ENCODE peak calls at places on chromosome 2, in six cellular contexts. B, M, R, I, Q and D are unnamed samples. For H3K27me3 and H3K4me1, the result is how much of the 10 kb centered on the place peaks cover.

GRCh38 chr2:164784376-164784775 is 57.2 kb downstream of the COBLL1 start:
- DNase-seq in B (no peak), M (peak), R (peak), I (no peak), Q (no peak), D (no peak)

GRCh38 chr2:212815453-212815852 is 276.9 kb upstream of the ERBB4 start:
- DNase-seq in B (no peak), M (no peak), R (no peak), I (peak), Q (no peak), D (no peak)

GRCh38 chr2:127066942-127067341 is 40.0 kb downstream of the BIN1 start:
- DNase-seq in B (no peak), M (peak), R (peak), I (no peak), Q (peak), D (peak)

GRCh38 chr2:163601377-163601776 is 134.4 kb downstream of the FIGN start:
- DNase-seq in B (no peak), M (no peak), R (no peak), I (no peak), Q (no peak), D (no peak)

GRCh38 chr2:230907361-230908093 is 17.5 kb downstream of the GPR55 start:
- DNase-seq in B (no peak), M (no peak), R (no peak), I (no peak), Q (no peak), D (no peak)

GRCh38 chr2:160367887-160368286 is 125.7 kb downstream of the RBMS1 start:
- DNase-seq in B (no peak), M (peak), R (no peak), I (no peak), Q (no peak), D (no peak)

GRCh38 chr2:226063704-226064390 is 664.3 kb downstream of the NYAP2 start:
- DNase-seq in B (no peak), M (peak), R (no peak), I (no peak), Q (no peak), D (no peak)

GRCh38 chr2:52264488-52264887 is 1232.6 kb upstream of the NRXN1 start:
- DNase-seq in B (no peak), M (no peak), R (no peak), I (no peak), Q (no peak), D (no peak)

GRCh38 chr2:32572030-32572429 is 55.8 kb upstream of the TTC27 start:
- DNase-seq in B (peak), M (no peak), R (no peak), I (no peak), Q (no peak), D (no peak)

GRCh38 chr2:9170458-9171130 is 36.0 kb upstream of the ASAP2 start:
- DNase-seq in B (no peak), M (no peak), R (no peak), I (no peak), Q (no peak), D (no peak)

GRCh38 chr2:205405194-205405593 is 277.1 kb upstream of the NRP2 start:
- DNase-seq in B (no peak), M (peak), R (no peak), I (no peak), Q (no peak), D (no peak)

GRCh38 chr2:9178905-9179571 is 27.6 kb upstream of the ASAP2 start:
- DNase-seq in B (peak), M (peak), R (peak), I (no peak), Q (no peak), D (no peak)

GRCh38 chr2:9002637-9003365 is 683 bp downstream of the MBOAT2 start:
- DNase-seq in B (no peak), M (peak), R (peak), I (peak), Q (no peak), D (no peak)

GRCh38 chr2:161171595-161171929 is 11.3 kb downstream of the TANK start:
- DNase-seq in B (no peak), M (peak), R (no peak), I (no peak), Q (no peak), D (no peak)

GRCh38 chr2:67840460-67841068 is 222.2 kb downstream of the C1D start:
- DNase-seq in B (peak), M (peak), R (peak), I (no peak), Q (no peak), D (peak)

GRCh38 chr2:187504312-187504921 is 49.8 kb downstream of the TFPI start:
- DNase-seq in B (no peak), M (no peak), R (no peak), I (no peak), Q (no peak), D (no peak)

GRCh38 chr2:86301010-86301409 is 36.4 kb downstream of the REEP1 start:
- DNase-seq in B (no peak), M (no peak), R (no peak), I (no peak), Q (no peak), D (no peak)

GRCh38 chr2:236728916-236729670 is 159.5 kb downstream of the ACKR3 start:
- DNase-seq in B (peak), M (no peak), R (no peak), I (no peak), Q (no peak), D (no peak)

GRCh38 chr2:240466579-240467148 is 31.2 kb downstream of the GPC1 start:
- DNase-seq in B (no peak), M (no peak), R (peak), I (no peak), Q (no peak), D (peak)

GRCh38 chr2:7057865-7058400 is 140.7 kb downstream of the RNF144A start:
- DNase-seq in B (no peak), M (no peak), R (no peak), I (peak), Q (no peak), D (no peak)

GRCh38 chr2:163210430-163210918 is 371.9 kb upstream of the KCNH7 start:
- DNase-seq in B (no peak), M (peak), R (no peak), I (no peak), Q (no peak), D (no peak)

GRCh38 chr2:54065411-54065810 is 50.0 kb upstream of the ACYP2 start:
- DNase-seq in B (no peak), M (peak), R (no peak), I (no peak), Q (no peak), D (no peak)

GRCh38 chr2:229610871-229611270 is 103.5 kb downstream of the DNER start:
- DNase-seq in B (no peak), M (no peak), R (no peak), I (no peak), Q (no peak), D (no peak)

GRCh38 chr2:70685771-70686171 is 82.2 kb downstream of the ADD2 start:
- DNase-seq in B (no peak), M (no peak), R (no peak), I (no peak), Q (no peak), D (no peak)

GRCh38 chr2:64654063-64654811 is 524 bp upstream of the SERTAD2 start:
- DNase-seq in B (peak), M (peak), R (peak), I (peak), Q (peak), D (peak)

GRCh38 chr2:137969418-137969765 is 5.1 kb downstream of the HNMT start:
- DNase-seq in B (no peak), M (peak), R (peak), I (no peak), Q (no peak), D (peak)

GRCh38 chr2:240451108-240451611 is 15.7 kb downstream of the GPC1 start:
- DNase-seq in B (no peak), M (no peak), R (no peak), I (no peak), Q (no peak), D (no peak)

GRCh38 chr2:85409719-85410583 is at the start of gene CAPG:
- DNase-seq in B (no peak), M (peak), R (no peak), I (peak), Q (no peak), D (peak)

GRCh38 chr2:74921236-74921736 is 37.2 kb upstream of the POLE4 start:
- DNase-seq in B (peak), M (no peak), R (no peak), I (no peak), Q (no peak), D (no peak)

GRCh38 chr2:18268400-18268799 is 292.1 kb downstream of the RDH14 start:
- DNase-seq in B (no peak), M (no peak), R (no peak), I (no peak), Q (no peak), D (no peak)

GRCh38 chr2:2647156-2647555 is 316.1 kb upstream of the MYT1L start:
- DNase-seq in B (no peak), M (no peak), R (no peak), I (no peak), Q (no peak), D (no peak)

GRCh38 chr2:46097714-46098480 is 199.3 kb upstream of the EPAS1 start:
- DNase-seq in B (peak), M (peak), R (peak), I (no peak), Q (no peak), D (peak)

GRCh38 chr2:145221032-145221431 is 701.1 kb upstream of the ZEB2 start:
- DNase-seq in B (no peak), M (no peak), R (no peak), I (no peak), Q (no peak), D (no peak)

GRCh38 chr2:24818721-24819167 is 25.5 kb downstream of the CENPO start:
- DNase-seq in B (no peak), M (peak), R (no peak), I (no peak), Q (no peak), D (no peak)

GRCh38 chr2:25700221-25700660 is 26.9 kb upstream of the DTNB start:
- DNase-seq in B (peak), M (peak), R (no peak), I (peak), Q (no peak), D (no peak)

GRCh38 chr2:20680744-20681143 is 13.8 kb downstream of the GDF7 start:
- DNase-seq in B (no peak), M (no peak), R (no peak), I (no peak), Q (no peak), D (no peak)

GRCh38 chr2:20684581-20685063 is 17.7 kb downstream of the GDF7 start:
- DNase-seq in B (peak), M (no peak), R (no peak), I (no peak), Q (no peak), D (no peak)

GRCh38 chr2:20677301-20678176 is 10.6 kb downstream of the GDF7 start:
- DNase-seq in B (no peak), M (no peak), R (no peak), I (no peak), Q (no peak), D (no peak)

GRCh38 chr2:20678751-20679150 is 11.8 kb downstream of the GDF7 start:
- DNase-seq in B (no peak), M (no peak), R (no peak), I (no peak), Q (no peak), D (no peak)

GRCh38 chr2:20682166-20682565 is 15.2 kb downstream of the GDF7 start:
- DNase-seq in B (peak), M (peak), R (no peak), I (no peak), Q (no peak), D (no peak)
- H3K27me3 ChIP-seq in B (under half), M (under half), R (under half), I (under half), Q (under half), D (under half)

DNA sequence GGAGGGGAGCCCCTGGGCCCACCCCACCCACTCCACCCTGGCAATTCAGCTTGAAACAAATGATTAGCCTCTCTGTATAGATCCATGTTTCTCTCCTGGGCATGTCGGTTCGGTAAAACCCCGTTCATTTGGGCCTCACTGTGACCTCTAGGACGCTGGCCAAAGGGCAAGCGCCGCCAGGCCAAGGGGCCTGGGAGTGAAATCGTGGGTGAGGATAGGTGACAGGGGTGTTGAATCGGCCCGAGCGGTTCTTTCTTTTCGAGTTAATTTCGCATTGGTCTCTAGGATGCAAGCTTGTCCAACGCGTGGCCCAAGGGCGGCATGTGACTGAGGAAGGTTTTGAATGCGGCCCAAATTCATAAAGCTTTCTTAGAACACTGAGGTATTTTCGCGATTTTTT is 9.9 kb upstream of the ARID5A start:
- DNase-seq in B (no peak), M (no peak), R (no peak), I (no peak), Q (no peak), D (no peak)
- H3K4me1 ChIP-seq in B (under half), M (under half), R (half or more), I (under half), Q (half or more), D (under half)

GRCh38 chr2:218970916-218971315 is 11.4 kb downstream of the CDK5R2 start:
- DNase-seq in B (no peak), M (no peak), R (no peak), I (no peak), Q (no peak), D (no peak)
- H3K27me3 ChIP-seq in B (under half), M (under half), R (under half), I (under half), Q (under half), D (under half)

DNA sequence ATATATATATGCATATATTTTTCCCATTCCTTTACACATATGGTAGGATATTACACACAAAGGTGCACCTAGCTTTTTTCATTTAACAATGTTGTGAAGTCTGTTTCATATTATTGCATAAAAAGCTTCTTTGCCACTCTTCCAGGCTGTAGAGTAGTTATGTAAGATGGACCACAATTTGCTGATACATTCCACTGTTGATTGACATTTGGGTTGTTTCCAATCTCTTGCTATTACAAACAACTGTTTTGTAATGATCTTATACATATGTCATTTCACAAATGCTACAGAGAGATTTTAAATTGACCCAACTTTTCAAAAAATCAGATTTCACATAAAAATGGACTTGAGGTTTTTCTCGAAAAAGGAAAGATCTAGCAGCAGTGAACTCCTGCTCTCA is 301.4 kb downstream of the CDCA7 start:
- DNase-seq in B (no peak), M (no peak), R (no peak), I (no peak), Q (no peak), D (no peak)
- H3K4me1 ChIP-seq in B (under half), M (under half), R (under half), I (under half), Q (under half), D (under half)

GRCh38 chr2:62812921-62813825 is 107.7 kb downstream of the EHBP1 start:
- DNase-seq in B (no peak), M (no peak), R (no peak), I (no peak), Q (no peak), D (no peak)

GRCh38 chr2:62811086-62811485 is 105.6 kb downstream of the EHBP1 start:
- DNase-seq in B (no peak), M (no peak), R (no peak), I (no peak), Q (no peak), D (no peak)

GRCh38 chr2:62817348-62817747 is 111.8 kb downstream of the EHBP1 start:
- DNase-seq in B (no peak), M (peak), R (no peak), I (no peak), Q (no peak), D (no peak)

GRCh38 chr2:62811972-62812371 is 106.5 kb downstream of the EHBP1 start:
- DNase-seq in B (no peak), M (no peak), R (no peak), I (no peak), Q (no peak), D (no peak)

DNA sequence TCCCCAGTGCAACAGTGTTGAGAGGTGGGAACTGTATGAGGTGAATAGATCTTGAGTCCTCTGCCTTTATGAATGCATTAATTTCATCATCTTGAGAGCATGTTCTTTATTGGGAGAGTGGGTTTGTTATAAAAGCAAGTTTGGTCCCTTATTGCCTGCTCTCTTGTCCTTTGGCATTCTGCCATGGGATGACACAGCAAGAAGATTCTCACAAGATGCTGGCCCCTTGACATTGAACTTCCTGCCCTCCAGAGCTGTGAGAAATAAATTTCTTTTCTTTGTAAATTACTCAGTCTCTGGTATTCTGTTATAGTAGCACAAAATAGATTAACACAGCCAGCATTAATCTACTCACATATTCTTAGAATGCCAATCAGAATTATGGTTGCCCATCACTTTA is 108.6 kb downstream of the EHBP1 start:
- DNase-seq in B (no peak), M (peak), R (peak), I (no peak), Q (no peak), D (no peak)
- H3K27me3 ChIP-seq in B (under half), M (under half), R (under half), I (under half), Q (under half), D (under half)

DNA sequence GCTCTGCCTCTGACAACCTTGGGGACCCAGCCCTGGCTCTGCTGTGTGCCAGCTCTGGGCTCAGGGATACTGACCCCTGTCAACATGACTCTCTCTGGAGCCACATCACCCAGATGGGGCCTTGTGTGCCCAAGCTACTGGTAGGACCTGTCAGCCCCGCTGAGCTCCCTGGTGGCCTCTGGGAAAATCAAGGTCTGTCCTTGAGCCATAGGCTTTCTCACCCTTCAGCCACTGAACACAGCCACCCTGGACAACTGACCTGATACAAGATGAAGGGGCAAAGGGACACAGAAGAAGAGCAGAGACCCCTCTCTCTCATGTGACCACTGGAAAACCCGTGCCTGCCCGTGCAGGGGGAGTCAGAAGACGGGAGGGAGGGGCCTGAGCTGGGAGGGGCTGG is 7.8 kb downstream of the CCDC74A start:
- DNase-seq in B (no peak), M (no peak), R (no peak), I (no peak), Q (no peak), D (peak)
- H3K4me1 ChIP-seq in B (under half), M (under half), R (under half), I (under half), Q (under half), D (under half)

GRCh38 chr2:242038928-242039341 is 169.4 kb downstream of the RTP5 start:
- DNase-seq in B (no peak), M (no peak), R (no peak), I (no peak), Q (no peak), D (no peak)
- H3K27me3 ChIP-seq in B (under half), M (half or more), R (under half), I (under half), Q (under half), D (under half)

GRCh38 chr2:72940786-72941185 is 23.5 kb downstream of the EMX1 start:
- DNase-seq in B (no peak), M (peak), R (no peak), I (no peak), Q (no peak), D (no peak)

GRCh38 chr2:72937356-72937669 is 20.0 kb downstream of the EMX1 start:
- DNase-seq in B (no peak), M (no peak), R (no peak), I (no peak), Q (no peak), D (no peak)

GRCh38 chr2:72936669-72937355 is 19.5 kb downstream of the EMX1 start:
- DNase-seq in B (no peak), M (peak), R (no peak), I (no peak), Q (no peak), D (no peak)

GRCh38 chr2:72940361-72940760 is 23.0 kb downstream of the EMX1 start:
- DNase-seq in B (no peak), M (no peak), R (no peak), I (no peak), Q (no peak), D (no peak)

DNA sequence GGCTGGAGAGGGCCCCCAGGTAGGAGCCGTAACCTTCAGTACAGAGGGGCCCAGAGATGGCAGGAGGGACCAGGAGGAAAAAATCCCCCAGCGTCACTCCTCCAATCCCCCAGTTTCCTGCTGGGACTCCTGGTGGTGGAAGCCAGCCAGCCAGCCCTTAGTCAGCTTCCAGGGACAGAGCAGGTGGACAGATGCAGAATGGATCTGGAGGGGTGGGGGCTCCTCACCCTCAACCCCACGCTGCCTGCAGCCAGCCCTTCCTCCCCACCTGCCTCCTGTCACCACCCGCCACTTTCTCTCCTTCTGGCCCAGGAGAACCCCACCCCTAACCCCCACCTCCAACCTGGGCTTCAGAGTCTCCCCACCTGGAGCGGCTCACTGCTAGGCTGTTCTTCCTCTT is 21.1 kb downstream of the EMX1 start:
- DNase-seq in B (no peak), M (no peak), R (no peak), I (no peak), Q (no peak), D (no peak)
- H3K4me1 ChIP-seq in B (under half), M (under half), R (under half), I (under half), Q (under half), D (under half)

DNA sequence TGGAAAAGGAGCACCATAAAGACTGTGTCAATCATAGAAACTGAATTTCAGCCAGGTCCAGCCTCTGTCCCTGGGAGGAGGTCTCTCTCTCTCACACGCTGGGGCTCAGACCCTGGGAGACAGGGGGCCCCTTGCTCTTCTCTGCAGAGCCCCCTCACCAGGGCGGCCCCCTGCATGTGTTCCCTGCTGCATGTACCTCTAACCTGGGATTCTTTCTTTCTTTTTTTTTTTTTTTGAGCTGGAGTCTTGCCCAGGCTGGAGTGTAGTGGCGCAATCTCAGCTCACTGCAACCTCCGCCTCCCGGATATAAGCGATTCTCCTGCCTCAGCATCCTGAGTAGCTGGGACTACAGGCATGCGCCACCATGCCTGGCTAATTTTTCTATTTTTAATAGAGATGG is 46.5 kb downstream of the TPO start:
- DNase-seq in B (no peak), M (no peak), R (no peak), I (no peak), Q (no peak), D (no peak)
- H3K27me3 ChIP-seq in B (under half), M (under half), R (under half), I (under half), Q (under half), D (under half)